ENCODE peak calls at places on chromosomes 16 and 17, in four cellular contexts. S is IMR-90, U is OCI-LY7, T is PC-3. B is an unnamed sample. For H3K9me3, the result is how much of the 10 kb centered on the place peaks cover.

GRCh38 chr17:6523330-6523729 is 33.0 kb downstream of the PITPNM3 start:
- DNase-seq in S (peak), U (no peak), T (peak), B (peak)

GRCh38 chr17:45098869-45099616 is 33.3 kb downstream of the PLCD3 start:
- DNase-seq in S (peak), U (peak), T (peak), B (peak)

GRCh38 chr16:54927125-54928015 is 3.3 kb upstream of the IRX5 start:
- DNase-seq in S (no peak), U (peak), T (no peak), B (no peak)

GRCh38 chr17:57442914-57443571 is 186.7 kb downstream of the MSI2 start:
- DNase-seq in S (no peak), U (peak), T (peak), B (peak)

GRCh38 chr17:62966426-62967110 is 533 bp downstream of the TANC2 start:
- DNase-seq in S (peak), U (peak), T (peak), B (peak)

GRCh38 chr16:64893386-64893785 is 228.5 kb downstream of the CDH11 start:
- DNase-seq in S (peak), U (no peak), T (peak), B (peak)

GRCh38 chr17:68972119-68972704 is 17.0 kb upstream of the ABCA8 start:
- DNase-seq in S (peak), U (peak), T (peak), B (peak)

GRCh38 chr17:70863436-70864248 is 694.3 kb downstream of the KCNJ2 start:
- DNase-seq in S (peak), U (no peak), T (no peak), B (peak)

GRCh38 chr17:41812176-41813038 is at the start of gene FKBP10:
- DNase-seq in S (peak), U (peak), T (peak), B (peak)

GRCh38 chr16:51982715-51983680 is 563.9 kb downstream of the TOX3 start:
- DNase-seq in S (peak), U (peak), T (peak), B (peak)

GRCh38 chr17:4678448-4679026 is 25.4 kb downstream of the PELP1 start:
- DNase-seq in S (peak), U (no peak), T (peak), B (peak)

GRCh38 chr17:33914120-33914519 is 341.0 kb upstream of the CCL2 start:
- DNase-seq in S (no peak), U (no peak), T (no peak), B (no peak)

GRCh38 chr16:83059237-83059636 is 432.5 kb downstream of the CDH13 start:
- DNase-seq in S (peak), U (no peak), T (no peak), B (no peak)

GRCh38 chr16:65124596-65124995 is 2.7 kb upstream of the CDH11 start:
- DNase-seq in S (no peak), U (no peak), T (no peak), B (no peak)

GRCh38 chr16:5604770-5605169 is 507.2 kb upstream of the EEF2KMT start:
- DNase-seq in S (no peak), U (peak), T (peak), B (no peak)

GRCh38 chr17:41593306-41594095 is 6.8 kb upstream of the KRT14 start:
- DNase-seq in S (no peak), U (no peak), T (no peak), B (no peak)

GRCh38 chr16:87345721-87346424 is 28.7 kb upstream of the C16orf95 start:
- DNase-seq in S (no peak), U (no peak), T (no peak), B (no peak)

GRCh38 chr16:75244225-75244792 is 7.1 kb downstream of the BCAR1 start:
- DNase-seq in S (peak), U (no peak), T (peak), B (peak)

GRCh38 chr16:14365200-14365851 is 264.7 kb downstream of the PARN start:
- DNase-seq in S (no peak), U (no peak), T (no peak), B (no peak)

GRCh38 chr16:88882358-88883030 is 16.0 kb upstream of the PABPN1L start:
- DNase-seq in S (no peak), U (no peak), T (peak), B (no peak)

GRCh38 chr17:80456465-80457235 is 19.8 kb downstream of the NPTX1 start:
- DNase-seq in S (no peak), U (no peak), T (no peak), B (peak)

GRCh38 chr17:14575349-14575966 is 274.6 kb downstream of the HS3ST3B1 start:
- DNase-seq in S (peak), U (no peak), T (no peak), B (peak)

GRCh38 chr16:68369697-68370096 is 58.9 kb downstream of the PRMT7 start:
- DNase-seq in S (no peak), U (no peak), T (no peak), B (no peak)

GRCh38 chr16:46690281-46691178 is 1.1 kb downstream of the ORC6 start:
- DNase-seq in S (peak), U (peak), T (peak), B (peak)

GRCh38 chr16:87017388-87018012 is 299.7 kb downstream of the C16orf95 start:
- DNase-seq in S (peak), U (no peak), T (peak), B (peak)

GRCh38 chr17:13253746-13254410 is 236.1 kb upstream of the ELAC2 start:
- DNase-seq in S (no peak), U (no peak), T (no peak), B (no peak)

GRCh38 chr17:33871720-33872535 is 383.2 kb upstream of the CCL2 start:
- DNase-seq in S (no peak), U (no peak), T (peak), B (peak)

GRCh38 chr17:2387086-2388019 is 13.5 kb downstream of the MNT start:
- DNase-seq in S (no peak), U (no peak), T (no peak), B (no peak)

GRCh38 chr17:79949646-79950292 is 85.9 kb downstream of the TBC1D16 start:
- DNase-seq in S (no peak), U (no peak), T (no peak), B (no peak)

GRCh38 chr17:80925668-80926067 is 66.0 kb upstream of the CHMP6 start:
- DNase-seq in S (no peak), U (no peak), T (no peak), B (no peak)

GRCh38 chr16:9119795-9120194 is 28.4 kb downstream of the HAPSTR1 start:
- DNase-seq in S (peak), U (no peak), T (no peak), B (peak)

GRCh38 chr16:21953541-21953902 is 361 bp downstream of the UQCRC2 start:
- DNase-seq in S (no peak), U (no peak), T (no peak), B (no peak)

GRCh38 chr17:50531428-50532025 is 1.0 kb upstream of the EPN3 start:
- DNase-seq in S (no peak), U (no peak), T (no peak), B (no peak)

GRCh38 chr16:72313903-72314302 is 141.9 kb upstream of the PMFBP1 start:
- DNase-seq in S (no peak), U (no peak), T (no peak), B (no peak)
- H3K9me3 ChIP-seq in S (under half), U (under half), T (under half), B (under half)

GRCh38 chr16:78553268-78554044 is 454.0 kb downstream of the WWOX start:
- DNase-seq in S (no peak), U (no peak), T (no peak), B (no peak)

GRCh38 chr16:78556421-78556820 is 457.0 kb downstream of the WWOX start:
- DNase-seq in S (no peak), U (no peak), T (no peak), B (no peak)

DNA sequence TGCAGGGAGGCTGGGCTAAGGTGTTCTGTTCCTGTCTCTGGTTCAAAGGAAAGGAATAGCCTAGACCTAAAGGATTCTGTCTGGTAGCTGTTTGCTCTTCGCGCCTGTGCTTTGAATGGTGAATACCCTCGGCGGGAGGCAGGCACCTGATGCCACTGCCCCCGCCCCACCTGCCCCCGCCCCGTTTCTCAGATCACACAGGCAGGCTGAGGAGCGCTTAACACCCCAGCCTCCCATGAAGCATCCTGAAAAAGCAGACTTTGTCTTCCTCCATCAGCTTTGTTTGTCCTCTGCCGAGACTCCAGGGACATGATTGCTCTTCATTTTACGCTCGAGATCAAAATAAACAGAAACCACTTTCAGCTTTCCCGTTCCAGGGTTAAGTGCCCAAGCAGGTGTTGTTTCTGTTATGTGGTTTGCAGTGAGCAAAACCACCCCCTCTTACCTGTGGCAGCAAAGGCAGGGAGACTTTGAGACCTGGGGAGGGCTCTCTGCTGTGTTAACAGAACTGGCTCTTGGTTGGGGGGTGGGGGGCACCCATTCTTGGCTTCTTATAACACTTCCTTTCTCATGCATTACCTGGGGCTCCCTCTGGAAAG is 452.1 kb downstream of the WWOX start:
- DNase-seq in S (no peak), U (no peak), T (no peak), B (no peak)
- H3K4me2 ChIP-seq in S (no peak), U (no peak), T (no peak), B (no peak)

DNA sequence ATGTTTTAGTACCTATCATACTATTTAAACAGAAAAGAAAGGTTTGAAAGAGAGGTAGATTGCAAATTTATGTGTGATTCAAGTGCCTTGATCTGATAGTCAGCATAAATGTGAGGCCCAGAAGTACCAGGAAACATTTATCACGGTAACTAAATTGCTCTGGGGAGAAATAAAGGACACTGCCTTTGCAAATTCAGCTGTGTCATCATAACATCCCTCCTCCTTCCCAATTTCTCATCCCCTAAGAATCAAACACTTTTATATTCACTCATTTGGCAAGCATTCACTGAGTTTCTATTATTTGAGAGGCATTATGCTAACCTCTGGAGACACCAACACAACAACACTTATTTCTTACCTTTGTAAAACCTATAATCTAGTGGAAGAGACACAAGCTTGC is 563.4 kb upstream of the CA10 start:
- DNase-seq in S (no peak), U (no peak), T (no peak), B (no peak)
- H3K9me3 ChIP-seq in S (under half), U (under half), T (under half), B (under half)

GRCh38 chr16:58515125-58515870 is at the start of gene SETD6:
- DNase-seq in S (peak), U (peak), T (peak), B (peak)
- H3K4me2 ChIP-seq in S (peak), U (peak), T (peak), B (peak)

GRCh38 chr16:35184356-35184870 is 1725.0 kb downstream of the TP53TG3F start:
- DNase-seq in S (no peak), U (no peak), T (no peak), B (no peak)

GRCh38 chr16:35181422-35182030 is 1722.1 kb downstream of the TP53TG3F start:
- DNase-seq in S (no peak), U (no peak), T (no peak), B (no peak)

GRCh38 chr16:35180970-35181369 is 1721.6 kb downstream of the TP53TG3F start:
- DNase-seq in S (no peak), U (no peak), T (no peak), B (no peak)

GRCh38 chr16:35182943-35183550 is 1723.6 kb downstream of the TP53TG3F start:
- DNase-seq in S (no peak), U (no peak), T (no peak), B (no peak)

DNA sequence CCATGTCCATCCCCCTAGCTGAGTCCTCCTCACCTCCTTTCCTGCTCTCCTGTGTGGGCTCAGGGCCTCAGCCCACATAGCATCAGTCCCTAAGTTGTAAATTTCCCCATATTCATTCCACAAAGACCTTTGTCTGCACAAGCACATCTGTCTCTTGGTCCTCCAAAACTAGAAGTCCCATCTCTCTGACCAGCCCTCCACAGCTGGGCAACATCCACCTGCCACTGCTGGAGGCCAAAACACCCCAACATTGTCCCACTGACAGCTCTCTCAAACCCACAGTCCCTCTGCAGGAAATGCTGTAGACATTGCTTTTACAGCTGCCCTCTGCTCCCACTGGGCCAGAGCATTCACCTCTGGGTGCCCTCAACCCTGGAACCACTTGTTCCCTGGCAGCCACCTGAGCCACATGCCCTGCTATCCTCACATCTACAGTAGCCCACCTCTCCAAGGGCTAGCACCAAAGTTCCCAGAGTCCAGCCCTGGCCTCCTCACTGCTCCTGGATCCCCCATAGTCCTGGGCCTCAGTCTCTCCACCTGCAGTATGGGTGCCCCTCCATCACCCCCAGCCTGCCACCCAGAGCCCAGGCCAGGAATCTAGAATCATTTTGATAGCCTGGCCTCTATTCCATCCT is 1722.7 kb downstream of the TP53TG3F start:
- DNase-seq in S (no peak), U (no peak), T (no peak), B (no peak)
- H3K9me3 ChIP-seq in S (under half), U (under half), T (under half), B (under half)

GRCh38 chr17:18327093-18327492 is 12.0 kb downstream of the SMCR8 start:
- DNase-seq in S (no peak), U (no peak), T (no peak), B (no peak)

GRCh38 chr17:18331879-18332278 is 16.8 kb downstream of the SMCR8 start:
- DNase-seq in S (no peak), U (no peak), T (no peak), B (no peak)

GRCh38 chr17:18327556-18327955 is 12.5 kb downstream of the SMCR8 start:
- DNase-seq in S (no peak), U (no peak), T (no peak), B (no peak)

GRCh38 chr17:18328643-18329204 is 13.6 kb downstream of the SMCR8 start:
- DNase-seq in S (no peak), U (no peak), T (no peak), B (no peak)

DNA sequence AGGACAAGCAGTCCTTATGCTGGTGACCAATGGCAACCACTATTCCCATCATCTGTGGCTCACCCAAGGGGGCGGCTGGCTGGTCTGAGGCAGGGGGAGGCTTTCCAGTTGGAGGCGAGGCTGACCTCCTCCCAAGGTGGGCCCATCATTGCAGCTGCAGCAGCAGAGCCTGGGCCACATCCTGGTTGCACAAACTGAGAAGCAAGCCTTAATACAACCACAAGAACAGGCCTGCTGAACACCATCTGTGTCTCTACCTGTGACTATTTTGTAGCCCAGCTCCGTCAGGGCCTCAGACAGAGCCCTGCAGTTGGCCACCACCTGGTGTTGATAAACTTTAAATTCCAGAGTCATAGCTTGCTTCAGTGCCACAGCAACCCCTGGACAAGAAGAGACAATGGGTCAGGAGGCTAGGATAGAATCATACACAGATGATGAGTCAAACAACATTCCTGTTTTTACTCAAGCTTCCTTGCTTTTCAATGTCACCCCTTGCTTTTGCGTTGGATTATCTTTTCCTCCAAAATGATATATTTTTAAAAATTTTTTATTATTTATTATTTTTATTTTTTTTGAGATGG is 17.9 kb downstream of the SMCR8 start:
- DNase-seq in S (peak), U (no peak), T (no peak), B (peak)
- H3K4me2 ChIP-seq in S (no peak), U (no peak), T (no peak), B (no peak)

B was measured in GM23248.